ENCODE peak calls at places on chromosomes 13 and 19, in five cellular contexts. R is prostate gland, S is thoracic aorta, X is tibial nerve, P is heart left ventricle. G is an unnamed sample. For H3K36me3, the result is how much of the 10 kb centered on the place peaks cover.

GRCh38 chr13:93473441-93474270 is 247.0 kb downstream of the GPC6 start:
- DNase-seq in P (no peak), R (no peak), S (no peak), X (no peak), G (no peak)

GRCh38 chr19:24033962-24034342 is 53.0 kb upstream of the ZNF254 start:
- DNase-seq in X (no peak), R (peak), S (peak), P (peak), G (peak)

GRCh38 chr13:55214851-55215345 is 1925.8 kb upstream of the PRR20A start:
- DNase-seq in X (no peak), S (no peak), R (no peak), P (no peak), G (no peak)

GRCh38 chr19:27744926-27745844 is 1467.8 kb downstream of the UQCRFS1 start:
- DNase-seq in R (no peak), X (no peak), S (no peak), P (no peak), G (no peak)

GRCh38 chr13:95234242-95234641 is 67.0 kb downstream of the ABCC4 start:
- DNase-seq in S (no peak), R (no peak), X (no peak), P (no peak), G (no peak)

GRCh38 chr13:85366759-85367417 is 432.3 kb downstream of the SLITRK6 start:
- DNase-seq in R (no peak), P (no peak), S (no peak), X (no peak), G (no peak)

GRCh38 chr13:43908156-43909126 is 28.7 kb downstream of the LACC1 start:
- DNase-seq in S (no peak), R (peak), X (no peak), P (no peak), G (no peak)

GRCh38 chr13:79810671-79811070 is 329.7 kb downstream of the NDFIP2 start:
- DNase-seq in X (no peak), R (no peak), P (no peak), S (no peak), G (no peak)

GRCh38 chr13:48531416-48532145 is 1.3 kb downstream of the RCBTB2 start:
- DNase-seq in S (no peak), P (no peak), X (no peak), R (peak), G (peak)

GRCh38 chr13:24341439-24341838 is 32.1 kb downstream of the C1QTNF9 start:
- DNase-seq in P (no peak), X (no peak), R (no peak), S (no peak), G (no peak)

GRCh38 chr19:48873476-48874308 is 1.5 kb downstream of the PPP1R15A start:
- DNase-seq in P (peak), S (no peak), R (no peak), X (no peak), G (no peak)

GRCh38 chr19:6527893-6528543 is 2.8 kb upstream of the TNFSF9 start:
- DNase-seq in P (no peak), R (no peak), X (no peak), S (no peak), G (no peak)

GRCh38 chr13:30835442-30835841 is 70.6 kb upstream of the MEDAG start:
- DNase-seq in S (no peak), X (no peak), P (no peak), R (peak), G (peak)

GRCh38 chr19:30676990-30677679 is 305.0 kb downstream of the ZNF536 start:
- DNase-seq in R (no peak), P (no peak), S (no peak), X (no peak), G (no peak)

GRCh38 chr19:51521796-51522195 is 9.7 kb downstream of the SIGLEC6 start:
- DNase-seq in R (no peak), S (no peak), P (no peak), X (no peak), G (no peak)

GRCh38 chr19:51524661-51525264 is 6.7 kb downstream of the SIGLEC6 start:
- DNase-seq in R (no peak), S (no peak), P (no peak), X (no peak), G (no peak)

GRCh38 chr19:51521357-51521756 is 10.1 kb downstream of the SIGLEC6 start:
- DNase-seq in X (no peak), P (no peak), S (no peak), R (no peak), G (no peak)

GRCh38 chr19:51525731-51526130 is 5.7 kb downstream of the SIGLEC6 start:
- DNase-seq in P (no peak), S (no peak), X (no peak), R (no peak), G (no peak)

GRCh38 chr19:51520710-51521109 is 10.8 kb downstream of the SIGLEC6 start:
- DNase-seq in S (no peak), P (no peak), R (no peak), X (no peak), G (no peak)
- H3K27ac ChIP-seq in S (no peak), P (no peak), R (no peak), X (no peak), G (no peak)

GRCh38 chr13:67223742-67224141 is 6.4 kb downstream of the PCDH9 start:
- DNase-seq in S (no peak), X (no peak), P (no peak), R (no peak), G (no peak)
- H3K4me3 ChIP-seq in S (peak), X (no peak), P (no peak), R (no peak), G (peak)

DNA sequence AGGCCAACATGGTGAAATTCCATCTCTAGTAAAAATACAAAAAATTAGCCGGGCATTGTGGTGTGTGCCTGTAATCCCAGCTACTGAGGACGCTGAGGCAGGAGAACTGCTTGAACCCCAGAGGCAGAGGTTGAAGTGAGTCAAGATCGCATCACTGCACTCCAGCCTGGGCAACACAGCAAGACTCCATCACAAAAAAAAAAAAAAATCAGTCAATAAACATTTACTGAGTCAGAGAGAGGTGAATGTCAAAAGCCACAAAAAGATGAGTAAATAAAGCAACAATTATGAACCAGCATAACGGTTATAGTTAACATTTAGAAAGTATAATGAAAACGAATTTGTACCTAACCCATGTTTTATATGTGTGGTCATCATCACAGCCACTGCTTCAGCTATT is 23.1 kb downstream of the PSPC1 start:
- DNase-seq in P (no peak), R (no peak), X (no peak), S (no peak), G (no peak)
- H3K36me3 ChIP-seq in P (half or more), R (under half), X (under half), S (under half), G (under half)

GRCh38 chr13:109389456-109389855 is 396.9 kb downstream of the IRS2 start:
- DNase-seq in S (no peak), X (no peak), R (no peak), P (no peak), G (no peak)

GRCh38 chr13:109389892-109390345 is 396.5 kb downstream of the IRS2 start:
- DNase-seq in P (no peak), X (no peak), R (no peak), S (no peak), G (no peak)

GRCh38 chr13:109385161-109385560 is 401.2 kb downstream of the IRS2 start:
- DNase-seq in S (no peak), R (no peak), X (no peak), P (no peak), G (no peak)

GRCh38 chr13:109390391-109390790 is 396.0 kb downstream of the IRS2 start:
- DNase-seq in P (no peak), S (no peak), R (no peak), X (no peak), G (no peak)

GRCh38 chr13:109387438-109387837 is 398.9 kb downstream of the IRS2 start:
- DNase-seq in R (no peak), X (no peak), P (no peak), S (no peak), G (no peak)
- H3K27ac ChIP-seq in R (no peak), X (no peak), P (no peak), S (no peak), G (no peak)

GRCh38 chr19:42286349-42287016 is 15.4 kb upstream of the PRR19 start:
- DNase-seq in X (no peak), S (no peak), R (no peak), P (no peak), G (peak)
- H3K4me3 ChIP-seq in X (no peak), S (peak), R (no peak), P (no peak), G (no peak)

GRCh38 chr19:47674548-47674947 is 38.7 kb upstream of the EHD2 start:
- DNase-seq in R (no peak), S (no peak), P (no peak), X (no peak), G (no peak)
- H3K36me3 ChIP-seq in R (under half), S (under half), P (half or more), X (under half), G (under half)

GRCh38 chr19:16363133-16363851 is 38.7 kb downstream of the KLF2 start:
- DNase-seq in X (no peak), S (no peak), R (peak), P (no peak), G (no peak)
- H3K27ac ChIP-seq in X (peak), S (no peak), R (peak), P (peak), G (no peak)

DNA sequence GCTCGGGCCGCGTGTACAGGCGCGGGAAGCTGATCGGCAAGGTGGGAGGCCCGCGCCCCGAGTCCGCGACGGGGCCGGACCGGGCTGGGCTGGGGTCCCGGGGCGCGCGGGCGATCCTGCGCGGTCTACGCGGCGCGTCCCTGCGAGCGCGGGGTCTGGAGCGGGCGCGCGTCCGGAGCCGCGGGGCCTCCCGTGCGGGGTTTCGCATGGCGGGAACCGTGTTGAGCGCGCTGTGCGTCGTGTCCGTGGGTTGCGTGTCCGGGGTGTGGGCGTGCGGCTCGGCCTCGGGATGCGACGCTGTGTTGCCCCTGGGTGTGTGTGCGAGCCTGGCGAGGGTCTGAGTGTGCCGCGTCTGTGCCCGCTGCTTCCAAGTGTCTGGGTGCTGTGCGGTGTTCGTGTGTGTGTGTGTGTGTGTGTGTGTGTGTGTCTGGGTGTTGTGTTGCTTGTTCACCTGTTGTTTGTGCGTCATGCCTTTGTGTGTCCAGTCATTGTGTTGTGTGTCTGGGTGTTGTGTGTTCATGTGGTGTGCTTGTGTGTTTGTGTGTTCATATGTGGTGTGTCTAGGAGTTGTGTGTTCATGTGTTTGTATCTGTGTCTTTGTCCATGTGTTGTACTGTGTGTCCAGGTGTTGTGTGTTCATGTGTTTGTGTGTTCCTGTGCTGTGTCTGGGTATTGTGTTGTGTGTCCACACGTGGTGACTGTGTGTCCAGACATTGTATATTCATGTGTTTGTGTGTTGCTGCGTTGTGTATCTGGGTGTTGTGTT is 512 bp downstream of the PLK5 start:
- DNase-seq in P (no peak), X (no peak), R (no peak), S (no peak), G (no peak)
- H3K4me3 ChIP-seq in P (no peak), X (no peak), R (peak), S (no peak), G (peak)